ENCODE peak calls at places on chromosomes 7 and 10, in five cellular contexts. R, V, S, M and Q are unnamed samples. For H3K4me1, the result is how much of the 10 kb centered on the place peaks cover.

GRCh38 chr7:96770758-96771157 is 61.1 kb upstream of the SEM1 start:
- DNase-seq in M (no peak), R (no peak), V (no peak), S (no peak), Q (no peak)

GRCh38 chr10:117997673-117998072 is 49.1 kb downstream of the RAB11FIP2 start:
- DNase-seq in S (no peak), M (no peak), V (no peak), R (no peak), Q (no peak)

GRCh38 chr10:87845624-87846377 is 17.5 kb downstream of the KLLN start:
- DNase-seq in M (no peak), R (no peak), V (no peak), S (no peak), Q (no peak)

GRCh38 chr7:17042211-17042610 is 160.4 kb upstream of the AGR3 start:
- DNase-seq in S (no peak), R (no peak), V (no peak), M (no peak), Q (no peak)

GRCh38 chr7:36289833-36290661 is 99.6 kb upstream of the ANLN start:
- DNase-seq in R (no peak), M (peak), S (no peak), V (no peak), Q (peak)

GRCh38 chr10:71264345-71265200 is 52.2 kb downstream of the UNC5B start:
- DNase-seq in R (no peak), V (no peak), S (no peak), M (no peak), Q (no peak)

GRCh38 chr10:130458509-130458908 is 322.3 kb downstream of the GLRX3 start:
- DNase-seq in S (no peak), V (no peak), R (no peak), M (no peak), Q (no peak)

GRCh38 chr10:178208-178607 is 43.0 kb downstream of the ZMYND11 start:
- DNase-seq in M (no peak), S (no peak), R (no peak), V (no peak), Q (no peak)

GRCh38 chr7:32143271-32143670 is 73.1 kb upstream of the PDE1C start:
- DNase-seq in V (no peak), R (no peak), M (no peak), S (no peak), Q (no peak)

GRCh38 chr10:118823256-118823907 is 68.6 kb upstream of the CACUL1 start:
- DNase-seq in M (no peak), R (no peak), V (no peak), S (no peak), Q (no peak)

GRCh38 chr10:22573820-22574569 is 140.4 kb downstream of the PIP4K2A start:
- DNase-seq in R (no peak), M (no peak), S (no peak), V (peak), Q (no peak)

GRCh38 chr7:117751775-117752174 is 121.5 kb downstream of the CTTNBP2 start:
- DNase-seq in S (no peak), R (no peak), V (no peak), M (no peak), Q (no peak)

GRCh38 chr10:22481687-22482539 is 136.6 kb downstream of the SPAG6 start:
- DNase-seq in V (peak), M (no peak), R (no peak), S (no peak), Q (no peak)

GRCh38 chr10:86211691-86212390 is 154.8 kb downstream of the GRID1 start:
- DNase-seq in S (peak), M (no peak), V (peak), R (no peak), Q (no peak)

GRCh38 chr7:2926898-2927405 is 82.8 kb upstream of the GNA12 start:
- DNase-seq in S (peak), M (peak), V (no peak), R (no peak), Q (no peak)

GRCh38 chr10:130025811-130026510 is 61.9 kb upstream of the EBF3 start:
- DNase-seq in V (no peak), M (no peak), R (no peak), S (no peak), Q (peak)

GRCh38 chr7:99789441-99790070 is 5.6 kb upstream of the CYP3A4 start:
- DNase-seq in M (no peak), R (no peak), V (no peak), S (no peak), Q (no peak)

GRCh38 chr7:110803602-110804143 is 287.3 kb upstream of the LRRN3 start:
- DNase-seq in M (no peak), S (no peak), V (peak), R (no peak), Q (no peak)

GRCh38 chr7:133978502-133979295 is 148.4 kb upstream of the LRGUK start:
- DNase-seq in S (no peak), M (no peak), R (no peak), V (no peak), Q (no peak)

GRCh38 chr10:132209130-132209529 is 22.4 kb downstream of the DPYSL4 start:
- DNase-seq in R (no peak), V (no peak), M (peak), S (no peak), Q (no peak)

GRCh38 chr7:23594879-23595604 is 2.1 kb upstream of the CCDC126 start:
- DNase-seq in S (no peak), M (no peak), R (no peak), V (no peak), Q (no peak)

GRCh38 chr7:106111671-106112117 is 418 bp downstream of the SYPL1 start:
- DNase-seq in R (no peak), S (peak), V (no peak), M (peak), Q (peak)

GRCh38 chr10:44864637-44865288 is 46.4 kb upstream of the TMEM72 start:
- DNase-seq in V (peak), S (peak), M (peak), R (peak), Q (peak)

GRCh38 chr7:70660154-70660818 is 471.7 kb upstream of the GALNT17 start:
- DNase-seq in V (no peak), S (no peak), R (peak), M (no peak), Q (no peak)

GRCh38 chr10:119703903-119704508 is 21.8 kb upstream of the INPP5F start:
- DNase-seq in S (no peak), R (no peak), M (no peak), V (no peak), Q (no peak)

GRCh38 chr10:31896972-31897384 is 31.7 kb downstream of the ARHGAP12 start:
- DNase-seq in R (no peak), V (no peak), S (no peak), M (no peak), Q (no peak)

GRCh38 chr10:24269476-24269875 is 60.5 kb downstream of the KIAA1217 start:
- DNase-seq in M (no peak), R (no peak), S (no peak), V (no peak), Q (no peak)

GRCh38 chr10:17226891-17227303 is 1.1 kb upstream of the VIM start:
- DNase-seq in V (peak), S (no peak), R (no peak), M (no peak), Q (no peak)

GRCh38 chr7:143013473-143013872 is 13.5 kb downstream of the OR9A2 start:
- DNase-seq in V (no peak), M (no peak), R (no peak), S (no peak), Q (no peak)

GRCh38 chr10:33143160-33143728 is 185.2 kb upstream of the ITGB1 start:
- DNase-seq in V (no peak), S (no peak), M (no peak), R (no peak), Q (no peak)

GRCh38 chr10:58318346-58318745 is 16.5 kb upstream of the UBE2D1 start:
- DNase-seq in R (no peak), M (no peak), V (no peak), S (no peak), Q (no peak)

GRCh38 chr7:18109762-18110161 is 82.1 kb upstream of the PRPS1L1 start:
- DNase-seq in M (no peak), S (no peak), V (no peak), R (no peak), Q (no peak)

GRCh38 chr7:31663072-31663471 is 23.9 kb upstream of the PPP1R17 start:
- DNase-seq in M (no peak), S (no peak), V (peak), R (no peak), Q (no peak)

GRCh38 chr7:2495402-2496309 is 19.5 kb upstream of the GRIFIN start:
- DNase-seq in M (no peak), S (no peak), V (peak), R (no peak), Q (no peak)

GRCh38 chr7:91812388-91812787 is 68.1 kb downstream of the MTERF1 start:
- DNase-seq in S (no peak), R (no peak), M (no peak), V (no peak), Q (no peak)

DNA sequence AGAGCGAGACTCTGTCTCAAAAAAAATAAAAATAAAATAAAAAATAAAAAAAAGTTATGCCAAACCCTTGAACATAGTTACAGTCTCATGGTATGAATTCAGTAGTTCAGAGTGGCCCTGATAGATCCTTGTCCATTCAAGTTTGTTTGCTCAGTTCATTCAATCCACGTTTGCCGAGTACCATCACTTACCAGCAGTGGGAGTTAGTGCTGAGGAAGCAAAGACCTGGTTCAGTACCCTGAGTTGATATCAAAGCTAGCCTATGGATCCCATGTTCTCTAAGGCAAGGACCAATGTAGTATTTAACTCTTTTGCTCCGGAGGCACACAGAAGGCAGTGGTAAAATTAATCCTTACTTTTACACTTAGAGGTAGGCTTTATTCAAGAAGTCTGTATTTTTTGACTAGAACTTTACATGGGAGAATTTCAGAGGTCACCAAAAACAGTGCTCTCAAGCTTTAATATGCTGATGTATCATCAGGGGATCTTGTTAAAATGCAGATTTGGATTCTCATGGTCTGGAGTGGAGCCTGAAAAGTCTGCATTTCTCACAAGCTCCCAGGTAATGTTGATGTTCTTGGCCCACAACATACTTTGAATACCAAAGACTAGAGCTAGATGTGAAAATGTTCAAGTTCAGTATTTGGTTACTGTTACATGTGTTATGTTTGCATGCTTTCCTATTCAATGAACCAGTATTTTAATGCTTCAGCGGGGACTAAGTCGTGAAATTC is 38.1 kb upstream of the HBP1 start:
- DNase-seq in S (no peak), R (no peak), V (peak), M (no peak), Q (no peak)
- TF ChIP-seq CTCF in S (no peak), R (no peak), V (peak), M (no peak), Q (no peak)

GRCh38 chr7:159094030-159094740 is 50.5 kb downstream of the VIPR2 start:
- DNase-seq in R (no peak), M (no peak), S (no peak), V (peak), Q (no peak)
- H3K4me1 ChIP-seq in R (under half), M (under half), S (under half), V (under half), Q (under half)

GRCh38 chr10:109247819-109248218 is 675.5 kb downstream of the XPNPEP1 start:
- DNase-seq in V (no peak), M (no peak), R (no peak), S (no peak), Q (no peak)
- H3K27ac ChIP-seq in V (no peak), M (no peak), R (no peak), S (no peak), Q (no peak)

DNA sequence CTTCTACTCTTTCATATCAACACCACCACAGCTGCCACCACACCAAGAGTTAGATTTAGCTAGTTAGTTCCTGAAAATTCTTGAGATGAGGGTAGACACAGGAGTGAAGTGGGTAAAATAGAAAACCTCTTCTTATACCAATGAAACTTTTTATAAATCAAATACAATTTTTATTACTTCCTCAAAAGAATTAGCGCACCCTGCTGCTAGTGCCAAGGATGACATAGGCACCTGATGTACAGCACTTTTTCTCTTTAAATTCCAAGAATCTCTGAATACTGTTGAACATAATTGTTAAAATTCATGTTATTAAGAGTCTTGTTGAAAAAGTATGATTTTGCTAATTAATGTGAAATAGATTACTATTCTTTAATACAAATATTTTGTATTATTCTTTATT is 11.4 kb downstream of the ZWINT start:
- DNase-seq in S (no peak), M (no peak), V (no peak), R (no peak), Q (no peak)
- TF ChIP-seq CTCF in S (no peak), M (no peak), V (peak), R (no peak), Q (no peak)